ENCODE peak calls at places on chromosomes 3 and 15, in six cellular contexts. B is IMR-90, J is H9, G is mesenchymal stem cell, Q is H1, U is trophoblast cell. L is an unnamed sample. For H3K9me3, the result is how much of the 10 kb centered on the place peaks cover.

GRCh38 chr3:58563386-58564035 is 13.7 kb downstream of the FAM107A start:
- DNase-seq in G (no peak), B (no peak), Q (no peak), U (no peak), J (peak), L (no peak)

GRCh38 chr3:159829056-159829995 is 159.3 kb upstream of the IL12A start:
- DNase-seq in G (peak), B (peak), J (no peak), U (no peak), Q (no peak), L (no peak)

GRCh38 chr3:45343947-45344346 is 44.4 kb upstream of the LARS2 start:
- DNase-seq in G (peak), U (no peak), B (peak), J (peak), Q (no peak), L (no peak)

GRCh38 chr15:94403246-94403824 is 172.0 kb downstream of the MCTP2 start:
- DNase-seq in G (peak), B (no peak), U (no peak), J (no peak), Q (no peak), L (no peak)

GRCh38 chr3:8854656-8855055 is 85.2 kb upstream of the OXTR start:
- DNase-seq in Q (no peak), U (no peak), G (no peak), J (no peak), B (peak), L (no peak)

GRCh38 chr3:66153471-66153870 is 67.3 kb upstream of the SLC25A26 start:
- DNase-seq in U (peak), G (no peak), B (no peak), Q (no peak), J (no peak), L (no peak)

GRCh38 chr3:114770874-114771273 is 376.2 kb downstream of the ZBTB20 start:
- DNase-seq in U (peak), G (peak), B (peak), J (no peak), Q (no peak), L (no peak)

GRCh38 chr15:36888018-36888992 is 212.0 kb downstream of the MEIS2 start:
- DNase-seq in B (no peak), Q (peak), G (peak), U (no peak), J (no peak), L (peak)

GRCh38 chr3:114498779-114499370 is 205.0 kb downstream of the TIGIT start:
- DNase-seq in G (peak), J (no peak), Q (no peak), B (peak), U (peak), L (peak)

GRCh38 chr15:62809106-62809967 is 233.2 kb upstream of the TPM1 start:
- DNase-seq in G (peak), B (peak), J (no peak), U (peak), Q (no peak), L (peak)

GRCh38 chr15:93235926-93236781 is 147.1 kb upstream of the RGMA start:
- DNase-seq in B (no peak), U (peak), G (no peak), Q (peak), J (no peak), L (no peak)

GRCh38 chr3:8152826-8153418 is 348.7 kb upstream of the LMCD1 start:
- DNase-seq in J (no peak), Q (no peak), G (no peak), U (no peak), B (no peak), L (no peak)

GRCh38 chr15:49062900-49063299 is 16.7 kb upstream of the SECISBP2L start:
- DNase-seq in B (no peak), J (peak), Q (no peak), G (no peak), U (no peak), L (no peak)

GRCh38 chr15:60320365-60320764 is 77.4 kb downstream of the ANXA2 start:
- DNase-seq in U (no peak), G (no peak), Q (no peak), B (no peak), J (no peak), L (no peak)

GRCh38 chr3:61387817-61388216 is 136.6 kb upstream of the FHIT start:
- DNase-seq in Q (no peak), G (no peak), U (peak), B (no peak), J (no peak), L (no peak)
- H2BK5ac ChIP-seq in Q (no peak), G (no peak), U (no peak), B (no peak), J (no peak), L (no peak)

GRCh38 chr15:27863000-27863399 is 236.1 kb downstream of the OCA2 start:
- DNase-seq in U (no peak), B (no peak), J (no peak), G (no peak), Q (peak), L (no peak)

GRCh38 chr15:27865926-27866325 is 233.2 kb downstream of the OCA2 start:
- DNase-seq in Q (peak), U (no peak), G (no peak), J (no peak), B (no peak), L (no peak)

GRCh38 chr15:27865323-27865922 is 233.7 kb downstream of the OCA2 start:
- DNase-seq in U (no peak), B (no peak), Q (peak), J (no peak), G (no peak), L (no peak)

GRCh38 chr15:27864076-27864475 is 235.0 kb downstream of the OCA2 start:
- DNase-seq in B (no peak), U (no peak), Q (no peak), G (no peak), J (no peak), L (no peak)

DNA sequence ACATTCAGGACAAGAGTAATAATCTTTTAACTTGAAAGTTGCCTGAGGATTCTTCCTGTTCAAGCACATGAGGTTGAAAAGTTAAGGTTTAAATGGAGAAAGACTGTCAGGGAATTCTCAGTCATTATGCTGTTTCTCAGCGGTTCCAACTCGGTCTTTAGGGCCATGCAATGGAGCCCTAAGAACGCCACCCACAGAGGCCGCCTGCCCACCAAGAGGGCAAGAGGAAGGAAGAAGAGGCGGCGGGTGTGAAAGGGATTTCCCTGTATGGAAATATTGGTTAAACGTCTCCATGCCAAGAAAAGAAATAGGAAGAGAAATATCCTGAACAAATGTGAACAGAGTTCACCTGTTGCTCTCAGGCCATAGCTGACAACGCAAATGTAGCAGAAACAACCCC is 234.4 kb downstream of the OCA2 start:
- DNase-seq in Q (no peak), B (no peak), J (no peak), U (no peak), G (no peak), L (no peak)
- H3K9me3 ChIP-seq in Q (under half), B (under half), J (under half), U (under half), G (under half), L (under half)

DNA sequence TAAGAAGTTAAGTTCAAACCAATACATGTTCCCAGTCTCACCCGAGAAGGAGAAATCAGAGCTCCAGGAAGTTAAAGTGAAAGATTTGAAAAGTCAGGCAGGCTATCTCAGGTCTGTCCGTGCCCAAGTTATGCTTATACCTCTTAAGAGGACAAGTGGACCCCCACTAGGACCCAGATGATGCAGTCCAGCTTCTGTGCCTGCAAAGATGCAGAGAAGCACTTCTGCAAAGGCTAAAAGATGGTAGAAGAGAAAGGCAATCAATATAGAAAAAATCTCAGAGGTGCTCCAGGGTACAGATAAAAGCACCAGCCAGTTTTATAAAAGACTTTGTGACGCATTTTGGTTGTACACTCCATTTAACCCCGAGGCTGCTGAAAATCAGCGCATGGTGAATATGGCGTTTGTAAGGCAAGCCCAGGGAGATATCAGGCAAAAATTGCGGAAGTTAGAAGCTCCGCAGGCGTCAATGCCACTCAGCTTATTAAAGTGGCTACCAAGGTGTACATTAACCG is 9.9 kb upstream of the SLC9C1 start:
- DNase-seq in U (no peak), G (peak), Q (peak), J (no peak), B (peak), L (no peak)
- H2BK5ac ChIP-seq in U (no peak), G (no peak), Q (peak), J (no peak), B (no peak), L (peak)

GRCh38 chr15:20358781-20359414 is 182.7 kb downstream of the GOLGA6L6 start:
- DNase-seq in B (no peak), Q (no peak), J (no peak), G (no peak), U (no peak), L (no peak)
- H3K9me3 ChIP-seq in B (half or more), Q (under half), J (half or more), G (under half), U (under half), L (under half)

GRCh38 chr3:162774613-162775100 is 1278.0 kb downstream of the OTOL1 start:
- DNase-seq in G (no peak), J (no peak), U (no peak), B (no peak), Q (no peak), L (no peak)
- H2BK5ac ChIP-seq in G (no peak), J (no peak), U (no peak), B (no peak), Q (no peak), L (no peak)

GRCh38 chr15:91710072-91710471 is 143.4 kb upstream of the SLCO3A1 start:
- DNase-seq in J (no peak), G (no peak), U (peak), Q (no peak), B (no peak), L (no peak)
- H3K9me3 ChIP-seq in J (under half), G (under half), U (under half), Q (under half), B (under half), L (under half)

DNA sequence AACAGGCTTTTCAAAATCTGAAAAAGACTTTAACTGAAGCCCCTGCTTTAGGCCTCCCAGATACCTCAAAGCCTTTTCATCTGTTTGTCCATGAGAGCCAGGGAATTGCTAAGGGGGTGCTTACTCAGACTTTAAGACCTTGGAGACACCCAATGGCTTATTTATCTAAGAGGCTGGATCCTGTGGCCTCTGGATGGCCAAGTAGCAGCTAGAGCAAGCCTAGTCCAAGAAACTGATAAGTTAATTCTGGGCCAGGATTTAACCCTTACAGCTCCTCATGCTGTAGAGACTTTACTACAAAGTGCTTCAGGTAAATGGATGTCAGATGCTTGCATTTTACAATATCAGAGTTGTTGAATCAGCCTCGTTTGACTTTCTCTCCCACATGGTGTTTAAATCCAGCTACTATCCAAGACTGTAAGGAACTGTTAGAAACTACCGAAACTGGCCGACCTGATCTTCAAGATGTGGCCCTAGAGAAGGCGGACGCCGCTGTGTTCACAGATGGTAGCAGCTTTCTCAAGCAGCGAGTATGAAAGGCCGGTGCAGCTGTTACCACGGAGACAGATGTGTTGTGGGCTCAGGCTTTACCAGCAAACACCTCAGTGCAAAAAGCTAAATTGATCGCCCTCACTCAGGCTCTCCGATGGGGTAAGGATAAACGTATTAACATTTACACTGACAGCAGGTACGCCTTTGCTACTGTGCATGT is 3.3 kb downstream of the DET1 start:
- DNase-seq in J (no peak), B (peak), U (no peak), Q (no peak), G (peak), L (no peak)
- H2BK5ac ChIP-seq in J (no peak), B (no peak), U (peak), Q (no peak), G (no peak), L (no peak)